ENCODE peak calls at places on chromosomes 2 and 18, in five cellular contexts. N, D, G, R and F are unnamed samples.

GRCh38 chr18:11163668-11164067 is 14.3 kb upstream of the PIEZO2 start:
- DNase-seq in G (peak), N (no peak), D (no peak), R (no peak), F (no peak)

GRCh38 chr2:241010531-241011295 is 12.3 kb downstream of the SNED1 start:
- DNase-seq in R (no peak), N (no peak), G (no peak), D (no peak), F (no peak)

GRCh38 chr2:189236066-189236465 is 56.5 kb upstream of the COL5A2 start:
- DNase-seq in R (peak), G (no peak), N (no peak), D (peak), F (no peak)

GRCh38 chr2:1644427-1644826 is 99.9 kb downstream of the PXDN start:
- DNase-seq in N (no peak), R (no peak), G (peak), D (no peak), F (no peak)

GRCh38 chr18:49563130-49563540 is 1.3 kb downstream of the LIPG start:
- DNase-seq in R (no peak), N (no peak), D (peak), G (no peak), F (no peak)

GRCh38 chr2:163401481-163401880 is 334.3 kb downstream of the FIGN start:
- DNase-seq in G (no peak), N (peak), D (peak), R (peak), F (peak)

GRCh38 chr2:146312899-146313298 is 1531.9 kb upstream of the ACVR2A start:
- DNase-seq in G (no peak), R (peak), N (peak), D (peak), F (peak)

GRCh38 chr2:202624133-202624532 is 10.6 kb upstream of the FAM117B start:
- DNase-seq in D (no peak), N (no peak), R (no peak), G (no peak), F (no peak)

GRCh38 chr2:12320027-12320734 is 396.6 kb upstream of the TRIB2 start:
- DNase-seq in N (no peak), R (peak), D (peak), G (no peak), F (peak)

GRCh38 chr2:191617589-191617988 is 60.3 kb upstream of the NABP1 start:
- DNase-seq in N (no peak), R (no peak), G (no peak), D (no peak), F (no peak)

GRCh38 chr2:135839713-135840112 is 2.7 kb upstream of the LCT start:
- DNase-seq in G (no peak), N (peak), D (peak), R (peak), F (peak)

GRCh38 chr2:18518116-18519111 is 42.0 kb downstream of the RDH14 start:
- DNase-seq in R (peak), D (peak), G (no peak), N (peak), F (peak)

GRCh38 chr18:26865557-26865956 is at the start of gene AQP4:
- DNase-seq in D (no peak), R (no peak), N (no peak), G (peak), F (no peak)

GRCh38 chr2:118834901-118835738 is 12.3 kb downstream of the EN1 start:
- DNase-seq in D (no peak), N (no peak), R (no peak), G (peak), F (no peak)

GRCh38 chr2:190716176-190716807 is 67.4 kb downstream of the NAB1 start:
- DNase-seq in G (no peak), R (peak), D (peak), N (no peak), F (peak)

GRCh38 chr2:112001136-112001764 is 53.8 kb upstream of the TMEM87B start:
- DNase-seq in G (no peak), R (no peak), N (no peak), D (no peak), F (no peak)

GRCh38 chr2:73925033-73925704 is 1.5 kb upstream of the DGUOK start:
- DNase-seq in D (no peak), R (no peak), N (no peak), G (peak), F (no peak)

GRCh38 chr2:19675003-19675629 is 226.7 kb downstream of the TTC32 start:
- DNase-seq in R (no peak), G (no peak), D (no peak), N (peak), F (peak)

GRCh38 chr2:71935291-71935848 is 212.3 kb downstream of the CYP26B1 start:
- DNase-seq in N (peak), D (peak), G (peak), R (peak), F (peak)